ENCODE peak calls at places on chromosomes 7 and 10, in four cellular contexts. R is GM06990, G is A549, W is upper lobe of left lung. N is an unnamed sample.

GRCh38 chr10:49379596-49380410 is 16.1 kb downstream of the DRGX start:
- DNase-seq in R (no peak), W (no peak), G (peak), N (no peak)

GRCh38 chr7:749121-749520 is 22.0 kb upstream of the PRKAR1B start:
- DNase-seq in G (no peak), R (no peak), W (no peak), N (no peak)

GRCh38 chr7:50542132-50542531 is 23.1 kb downstream of the DDC start:
- DNase-seq in R (no peak), W (no peak), G (no peak), N (no peak)

GRCh38 chr10:101120884-101121660 is 10.0 kb upstream of the TLX1 start:
- DNase-seq in R (peak), G (no peak), W (peak), N (peak)

GRCh38 chr7:43954524-43955228 is 28.4 kb downstream of the UBE2D4 start:
- DNase-seq in W (no peak), G (peak), R (no peak), N (no peak)

GRCh38 chr10:100020883-100021248 is 11.1 kb upstream of the DNMBP start:
- DNase-seq in G (no peak), R (no peak), W (peak), N (no peak)

GRCh38 chr7:117728858-117729257 is 144.4 kb downstream of the CTTNBP2 start:
- DNase-seq in W (no peak), R (no peak), G (no peak), N (no peak)

GRCh38 chr7:133331861-133332260 is 79.0 kb downstream of the EXOC4 start:
- DNase-seq in R (no peak), W (no peak), G (no peak), N (no peak)

GRCh38 chr10:44071479-44071878 is 313.4 kb downstream of the CXCL12 start:
- DNase-seq in R (no peak), G (no peak), W (no peak), N (no peak)

GRCh38 chr7:35581564-35581963 is 113.4 kb downstream of the HERPUD2 start:
- DNase-seq in W (no peak), R (no peak), G (no peak), N (no peak)
- TF ChIP-seq CTCF in W (no peak), R (no peak), G (no peak), N (no peak)

GRCh38 chr7:139430443-139430842 is 53.0 kb downstream of the KLRG2 start:
- DNase-seq in W (no peak), G (no peak), R (no peak), N (no peak)
- TF ChIP-seq CTCF in W (no peak), G (no peak), R (no peak), N (no peak)

GRCh38 chr7:159099217-159099655 is 45.4 kb downstream of the VIPR2 start:
- DNase-seq in G (no peak), W (no peak), R (no peak), N (no peak)

GRCh38 chr7:159098795-159099194 is 45.9 kb downstream of the VIPR2 start:
- DNase-seq in G (no peak), R (no peak), W (peak), N (no peak)

GRCh38 chr7:159098424-159098786 is 46.3 kb downstream of the VIPR2 start:
- DNase-seq in G (no peak), R (no peak), W (peak), N (no peak)

GRCh38 chr7:159096736-159097581 is 47.7 kb downstream of the VIPR2 start:
- DNase-seq in G (no peak), R (no peak), W (peak), N (no peak)

GRCh38 chr7:159097661-159098423 is 46.8 kb downstream of the VIPR2 start:
- DNase-seq in W (peak), G (no peak), R (no peak), N (no peak)
- TF ChIP-seq CTCF in W (no peak), G (no peak), R (no peak), N (no peak)

GRCh38 chr7:152025077-152025936 is at the start of gene GALNT11:
- DNase-seq in W (peak), G (peak), R (peak), N (peak)
- TF ChIP-seq CTCF in W (no peak), G (peak), R (peak), N (no peak)

DNA sequence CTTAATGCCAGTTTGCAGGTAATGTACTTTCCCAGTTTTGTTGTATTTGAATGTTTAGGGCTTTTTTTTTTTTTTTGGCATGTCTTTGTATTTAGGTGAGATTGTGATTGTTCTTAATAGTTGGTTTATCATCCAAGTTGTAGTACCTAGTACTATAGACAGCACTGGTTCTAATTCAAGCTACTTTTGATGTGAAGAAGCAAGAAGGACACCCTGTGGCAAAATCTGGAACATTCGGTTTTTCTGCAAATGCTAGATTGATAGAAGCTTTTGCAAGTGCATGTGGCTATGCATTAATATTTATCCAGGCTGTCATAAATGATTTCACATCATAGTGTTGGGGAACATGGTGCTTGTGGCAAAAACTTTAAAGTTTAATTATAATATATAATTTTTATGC is 248.9 kb downstream of the FOXP2 start:
- DNase-seq in W (no peak), R (peak), G (peak), N (no peak)
- TF ChIP-seq CTCF in W (no peak), R (peak), G (no peak), N (no peak)

GRCh38 chr10:108208038-108208437 is 1043.5 kb upstream of the SORCS1 start:
- DNase-seq in W (no peak), R (no peak), G (no peak), N (no peak)

GRCh38 chr10:108203905-108204527 is 1039.5 kb upstream of the SORCS1 start:
- DNase-seq in R (no peak), W (no peak), G (no peak), N (no peak)

GRCh38 chr10:108208732-108209131 is 1044.2 kb upstream of the SORCS1 start:
- DNase-seq in G (no peak), R (no peak), W (no peak), N (no peak)

GRCh38 chr10:108204528-108205313 is 1040.2 kb upstream of the SORCS1 start:
- DNase-seq in R (no peak), G (peak), W (no peak), N (no peak)
- TF ChIP-seq CTCF in R (peak), G (no peak), W (no peak), N (no peak)

N was measured in activated B cell treated with CpG ODN at 0.5 μM for 24 hours.